ENCODE peak calls at places on chromosomes 3 and 15, in six cellular contexts. A, J, S, T, K and M are unnamed samples.
A peak's percentile ranks its signal among the peaks of the same experiment; 100 is the strongest.

GRCh38 chr15:98755138-98755537 is 106.8 kb downstream of the IGF1R start:
- DNase-seq in J (no peak), A (no peak), K (no peak), S (peak; percentile 38), T (no peak), M (no peak)

GRCh38 chr15:66841953-66842681 is 140.1 kb downstream of the SMAD6 start:
- DNase-seq in J (peak; percentile 47), A (peak; percentile 77), S (no peak), K (peak; percentile 85), T (peak; percentile 54), M (no peak)

GRCh38 chr3:73592154-73592877 is 32.4 kb downstream of the PDZRN3 start:
- DNase-seq in J (no peak), T (no peak), K (no peak), A (no peak), S (no peak), M (no peak)

GRCh38 chr3:48919215-48920138 is 835 bp downstream of the ARIH2 start:
- DNase-seq in K (peak; percentile 81), S (peak; percentile 10), T (peak; percentile 74), A (peak; percentile 26), J (peak; percentile 48), M (no peak)

GRCh38 chr3:126113733-126114132 is 29.8 kb upstream of the SLC41A3 start:
- DNase-seq in T (no peak), K (peak; percentile 66), A (peak; percentile 48), J (no peak), S (no peak), M (no peak)

GRCh38 chr15:94722025-94722636 is 490.8 kb downstream of the MCTP2 start:
- DNase-seq in T (no peak), A (no peak), J (no peak), K (no peak), S (no peak), M (no peak)

GRCh38 chr15:34855397-34855796 is 60.0 kb upstream of the ACTC1 start:
- DNase-seq in J (no peak), T (no peak), S (no peak), K (peak; percentile 25), A (no peak), M (no peak)

GRCh38 chr15:33852570-33852969 is 115.7 kb upstream of the CHRM5 start:
- DNase-seq in T (no peak), A (no peak), J (no peak), K (no peak), S (no peak), M (no peak)

GRCh38 chr3:135473449-135473848 is 492.1 kb upstream of the PPP2R3A start:
- DNase-seq in J (no peak), S (no peak), A (no peak), K (no peak), T (no peak), M (no peak)

GRCh38 chr3:151871639-151872468 is 1.6 kb upstream of the SUCNR1 start:
- DNase-seq in J (no peak), T (no peak), K (no peak), A (peak; percentile 13), S (no peak), M (peak; percentile 60)

GRCh38 chr3:94001191-94001590 is 21.2 kb downstream of the ARL13B start:
- DNase-seq in T (no peak), A (no peak), S (no peak), K (no peak), J (no peak), M (no peak)

GRCh38 chr3:163671201-163671600 is 1407.1 kb downstream of the SI start:
- DNase-seq in T (no peak), S (no peak), J (no peak), A (no peak), K (no peak), M (no peak)

GRCh38 chr15:31303434-31304073 is 23.1 kb upstream of the KLF13 start:
- DNase-seq in T (no peak), J (no peak), S (no peak), A (peak; percentile 71), K (no peak), M (no peak)

GRCh38 chr3:182732232-182733015 is 60.9 kb upstream of the ATP11B start:
- DNase-seq in J (no peak), A (no peak), T (no peak), S (no peak), K (no peak), M (no peak)

GRCh38 chr15:89332446-89332845 is 2.2 kb downstream of the POLG start:
- DNase-seq in S (no peak), J (peak; percentile 12), A (peak; percentile 60), K (peak; percentile 84), T (peak; percentile 28), M (no peak)

DNA sequence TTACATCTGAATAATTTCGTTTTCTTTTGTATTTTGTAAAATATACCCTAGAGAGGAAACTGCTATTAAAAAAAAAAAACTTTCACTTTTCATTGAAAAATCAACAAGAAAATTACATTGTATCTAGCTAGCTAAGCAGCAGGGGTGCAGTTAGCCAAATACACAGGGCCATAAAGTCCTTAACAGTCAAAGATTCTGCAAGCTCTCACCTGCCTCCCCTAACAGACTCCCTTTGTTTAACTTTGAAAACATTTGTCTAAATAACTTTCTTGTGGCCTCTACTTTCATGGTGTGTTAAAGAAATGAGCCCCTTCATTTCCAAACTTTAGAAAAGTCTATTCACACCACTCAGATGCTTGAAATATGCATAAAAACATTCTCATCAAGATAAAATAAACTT is 23.3 kb downstream of the CBLB start:
- DNase-seq in K (no peak), J (no peak), A (no peak), T (peak; percentile 37), S (no peak), M (no peak)
- TF ChIP-seq SIN3A in K (no peak), J (no peak), A (no peak), T (no peak), S (no peak), M (no peak)

DNA sequence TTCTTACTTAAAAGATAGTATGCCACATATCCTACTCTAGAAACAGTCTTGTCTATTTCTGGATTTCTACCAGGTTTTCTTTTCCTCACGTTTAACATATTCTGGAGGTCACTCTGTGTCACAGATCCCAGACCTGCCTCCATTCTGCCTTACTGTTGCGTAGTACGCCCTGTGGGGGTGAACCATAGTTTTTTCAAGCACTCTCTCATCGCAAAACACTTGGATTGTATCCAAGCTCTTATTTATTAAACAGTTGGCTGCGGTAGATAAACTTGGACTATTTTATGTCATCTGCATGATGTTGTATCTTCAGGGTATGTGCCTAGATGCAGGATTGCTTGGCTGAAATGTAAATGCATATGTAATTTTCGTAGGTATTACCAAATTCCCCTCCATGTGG is 55.7 kb downstream of the ABTB1 start:
- DNase-seq in J (no peak), S (no peak), T (no peak), K (no peak), A (peak; percentile 33), M (no peak)
- TF ChIP-seq SIN3A in J (no peak), S (no peak), T (no peak), K (no peak), A (no peak), M (no peak)

GRCh38 chr3:127371846-127372245 is 84.0 kb upstream of the PRR20G start:
- DNase-seq in S (no peak), K (no peak), J (no peak), T (no peak), A (no peak), M (no peak)

GRCh38 chr3:127375151-127375937 is 87.5 kb upstream of the PRR20G start:
- DNase-seq in J (no peak), T (no peak), A (no peak), K (no peak), S (no peak), M (no peak)

GRCh38 chr3:127371338-127371737 is 83.5 kb upstream of the PRR20G start:
- DNase-seq in J (no peak), T (no peak), K (no peak), A (no peak), S (no peak), M (no peak)

GRCh38 chr3:127374626-127375010 is 86.8 kb upstream of the PRR20G start:
- DNase-seq in J (no peak), A (no peak), S (no peak), T (no peak), K (no peak), M (no peak)

DNA sequence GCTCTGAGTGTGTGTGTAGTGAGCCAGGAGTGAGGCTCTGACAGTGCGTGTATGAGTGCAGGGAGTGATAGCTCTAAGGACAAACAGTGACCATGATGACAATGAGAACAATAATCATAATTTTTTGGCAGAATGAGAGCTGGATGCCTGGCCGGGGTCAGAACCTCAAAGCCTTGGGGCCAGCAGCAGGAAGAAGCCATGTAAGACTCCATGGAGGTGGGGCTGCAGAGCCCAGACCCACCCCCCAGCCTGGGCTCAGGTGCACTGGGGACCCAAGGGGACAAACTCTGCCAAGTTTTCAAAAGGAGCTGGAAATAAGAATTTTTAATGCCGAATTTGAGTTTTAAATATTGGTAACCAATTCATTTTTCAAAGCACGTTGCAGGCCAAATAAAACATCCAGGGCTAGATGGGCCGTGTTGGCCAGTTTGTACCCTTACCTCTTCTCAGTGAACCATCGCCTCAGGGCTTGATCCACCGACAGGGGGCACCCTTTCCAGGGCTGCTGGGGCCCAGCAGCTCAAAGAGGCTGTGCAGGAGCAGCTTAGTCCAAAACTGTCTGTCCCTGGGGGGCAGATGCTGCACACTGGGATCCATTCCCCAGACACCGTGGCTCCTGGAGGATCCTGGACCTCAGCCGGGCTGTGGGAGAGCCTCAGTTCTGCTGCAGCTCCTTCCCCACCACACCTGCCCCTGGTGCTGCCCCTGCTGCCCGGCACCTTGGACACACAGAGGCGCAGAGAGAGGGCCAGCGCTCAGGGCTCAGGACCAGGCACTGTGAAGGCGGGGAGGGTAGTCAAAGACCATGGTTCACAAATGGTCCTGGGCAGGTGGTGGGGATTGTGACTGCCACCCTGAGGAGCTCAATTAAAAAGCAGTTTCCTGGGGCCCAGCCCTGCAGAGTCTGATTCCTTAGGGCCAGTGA is 86.1 kb upstream of the PRR20G start:
- DNase-seq in K (no peak), J (peak; percentile 8), S (no peak), T (no peak), A (peak; percentile 47), M (no peak)
- TF ChIP-seq SIN3A in K (no peak), J (no peak), S (no peak), T (no peak), A (no peak), M (no peak)

GRCh38 chr15:62887113-62887570 is 155.4 kb upstream of the TPM1 start:
- DNase-seq in K (peak; percentile 56), A (no peak), T (no peak), J (no peak), S (no peak), M (no peak)

GRCh38 chr15:62888628-62889027 is 153.9 kb upstream of the TPM1 start:
- DNase-seq in K (no peak), S (no peak), T (no peak), J (no peak), A (no peak), M (no peak)

GRCh38 chr15:62886431-62887071 is 156.0 kb upstream of the TPM1 start:
- DNase-seq in T (peak; percentile 97), A (no peak), S (no peak), J (no peak), K (no peak), M (no peak)

GRCh38 chr15:62889141-62889661 is 153.3 kb upstream of the TPM1 start:
- DNase-seq in J (no peak), S (no peak), A (no peak), K (no peak), T (no peak), M (no peak)

GRCh38 chr15:62889734-62890505 is 152.6 kb upstream of the TPM1 start:
- DNase-seq in K (no peak), J (no peak), T (no peak), A (no peak), S (no peak), M (no peak)
- TF ChIP-seq SIN3A in K (no peak), J (no peak), T (no peak), A (no peak), S (no peak), M (no peak)

GRCh38 chr15:101807345-101807945 is 4.1 kb downstream of the OR4F6 start:
- DNase-seq in K (no peak), A (no peak), T (no peak), S (no peak), J (no peak), M (no peak)
- TF ChIP-seq SIN3A in K (no peak), A (no peak), T (no peak), S (no peak), J (no peak), M (no peak)